ENCODE peak calls at places on chromosomes 3 and 15, in seven cellular contexts. H is GM10248, X is cardiac fibroblast, C is HepG2, F is AG10803, O is OCI-LY7, P is fibroblast of mammary gland. Q is an unnamed sample.

GRCh38 chr3:58575986-58576652 is 1.1 kb downstream of the FAM107A start:
- DNase-seq in H (no peak), X (no peak), C (no peak), F (no peak), O (no peak), P (no peak), Q (no peak)

GRCh38 chr3:22685598-22685997 is 517.5 kb upstream of the UBE2E2 start:
- DNase-seq in H (no peak), X (peak; percentile 15), C (peak; percentile 4), F (no peak), O (no peak), P (peak; percentile 12), Q (no peak)

GRCh38 chr3:22117751-22118346 is 366.8 kb upstream of the ZNF385D start:
- DNase-seq in H (no peak), X (peak; percentile 85), C (peak; percentile 34), F (peak; percentile 64), O (peak; percentile 38), P (peak; percentile 73), Q (no peak)

GRCh38 chr3:58205981-58206380 is 4.8 kb downstream of the DNASE1L3 start:
- DNase-seq in H (no peak), X (no peak), C (peak; percentile 58), F (no peak), O (no peak), P (no peak), Q (no peak)

GRCh38 chr3:64176461-64176996 is 48.7 kb downstream of the PRICKLE2 start:
- DNase-seq in H (no peak), X (peak; percentile 73), C (no peak), F (no peak), O (no peak), P (peak; percentile 40), Q (no peak)

GRCh38 chr3:9754678-9755077 is 4.9 kb downstream of the OGG1 start:
- DNase-seq in H (no peak), X (no peak), C (no peak), F (no peak), O (peak; percentile 21), P (no peak), Q (no peak)

GRCh38 chr15:60614862-60615771 is 136.2 kb upstream of the ICE2 start:
- DNase-seq in H (no peak), X (no peak), C (no peak), F (no peak), O (no peak), P (no peak), Q (no peak)

GRCh38 chr3:165883866-165884478 is 46.7 kb upstream of the BCHE start:
- DNase-seq in H (no peak), X (no peak), C (no peak), F (no peak), O (no peak), P (no peak), Q (no peak)

GRCh38 chr3:141412936-141413354 is 44.6 kb downstream of the ZBTB38 start:
- DNase-seq in H (no peak), X (peak; percentile 84), C (peak; percentile 93), F (peak; percentile 94), O (no peak), P (peak; percentile 85), Q (no peak)

GRCh38 chr3:60301142-60301541 is 950.1 kb downstream of the FHIT start:
- DNase-seq in H (no peak), X (peak; percentile 50), C (no peak), F (peak; percentile 83), O (no peak), P (peak; percentile 84), Q (no peak)

GRCh38 chr15:27545494-27546255 is 553.4 kb downstream of the OCA2 start:
- DNase-seq in H (no peak), X (no peak), C (no peak), F (no peak), O (no peak), P (no peak), Q (no peak)

GRCh38 chr3:39668420-39668819 is 141.0 kb upstream of the MYRIP start:
- DNase-seq in H (peak; percentile 29), X (peak; percentile 78), C (peak; percentile 38), F (peak; percentile 64), O (peak; percentile 40), P (peak; percentile 72), Q (peak; percentile 10)

GRCh38 chr3:189790658-189791057 is 159.5 kb downstream of the TP63 start:
- DNase-seq in H (no peak), X (no peak), C (no peak), F (no peak), O (no peak), P (no peak), Q (no peak)

GRCh38 chr15:53251998-53252397 is 461.9 kb upstream of the ONECUT1 start:
- DNase-seq in H (no peak), X (no peak), C (peak; percentile 23), F (no peak), O (no peak), P (no peak), Q (no peak)

GRCh38 chr15:69777356-69777755 is 320.4 kb downstream of the TLE3 start:
- DNase-seq in H (no peak), X (no peak), C (no peak), F (no peak), O (no peak), P (no peak), Q (no peak)

GRCh38 chr3:114319453-114319852 is 25.6 kb downstream of the TIGIT start:
- DNase-seq in H (no peak), X (peak; percentile 77), C (peak; percentile 54), F (peak; percentile 56), O (no peak), P (peak; percentile 73), Q (no peak)

GRCh38 chr3:150545419-150546225 is 674 bp downstream of the SERP1 start:
- DNase-seq in H (peak; percentile 43), X (no peak), C (peak; percentile 7), F (peak; percentile 20), O (peak; percentile 71), P (peak; percentile 19), Q (peak; percentile 63)

GRCh38 chr3:185981621-185982020 is 43.8 kb upstream of the TRA2B start:
- DNase-seq in H (no peak), X (peak; percentile 37), C (no peak), F (no peak), O (no peak), P (no peak), Q (no peak)

GRCh38 chr3:185739264-185739701 is 85.6 kb downstream of the IGF2BP2 start:
- DNase-seq in H (no peak), X (no peak), C (no peak), F (no peak), O (no peak), P (no peak), Q (no peak)

GRCh38 chr3:50204804-50205718 is at the start of gene SLC38A3:
- DNase-seq in H (no peak), X (no peak), C (no peak), F (no peak), O (no peak), P (no peak), Q (peak; percentile 16)

GRCh38 chr3:29420106-29420505 is 139.2 kb downstream of the RBMS3 start:
- DNase-seq in H (no peak), X (no peak), C (no peak), F (peak; percentile 56), O (no peak), P (peak; percentile 80), Q (no peak)

DNA sequence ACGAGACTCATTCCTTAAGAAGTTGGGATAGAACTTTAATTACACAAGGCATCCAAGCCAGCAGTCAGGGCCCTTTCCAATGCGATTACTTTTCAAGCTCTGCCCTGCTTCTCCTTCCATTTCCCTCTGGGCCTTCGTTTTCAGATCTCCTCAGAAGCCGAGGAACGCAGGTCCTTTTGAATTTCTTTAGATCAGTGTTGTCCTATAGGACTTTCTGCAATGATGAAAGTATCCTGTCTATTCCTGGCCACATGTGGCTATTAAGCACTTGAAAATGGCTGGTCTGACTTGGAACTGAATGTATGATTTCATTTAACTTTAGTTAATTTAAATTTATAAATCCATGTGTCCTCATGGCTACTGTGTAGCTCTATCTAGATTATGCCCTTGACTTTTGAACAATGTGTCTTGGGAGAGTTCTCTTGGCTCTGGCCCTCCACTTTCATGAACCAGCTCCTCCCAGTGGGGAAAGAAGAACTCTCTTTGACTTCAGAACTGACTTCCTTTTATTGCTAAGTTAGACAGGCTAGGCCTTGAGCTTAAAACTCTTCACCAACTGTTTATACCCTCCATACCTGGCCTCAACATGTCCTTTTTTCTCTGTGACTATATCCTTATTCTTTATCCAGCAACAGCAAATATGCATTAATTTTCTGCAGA is 22.7 kb downstream of the TGFBR2 start:
- DNase-seq in H (no peak), X (peak; percentile 65), C (no peak), F (no peak), O (peak; percentile 75), P (no peak), Q (no peak)
- TF ChIP-seq CTCF in H (peak; percentile 18), X (no peak), C (peak; percentile 20), F (no peak), O (peak; percentile 81), P (peak; percentile 26), Q (no peak)

DNA sequence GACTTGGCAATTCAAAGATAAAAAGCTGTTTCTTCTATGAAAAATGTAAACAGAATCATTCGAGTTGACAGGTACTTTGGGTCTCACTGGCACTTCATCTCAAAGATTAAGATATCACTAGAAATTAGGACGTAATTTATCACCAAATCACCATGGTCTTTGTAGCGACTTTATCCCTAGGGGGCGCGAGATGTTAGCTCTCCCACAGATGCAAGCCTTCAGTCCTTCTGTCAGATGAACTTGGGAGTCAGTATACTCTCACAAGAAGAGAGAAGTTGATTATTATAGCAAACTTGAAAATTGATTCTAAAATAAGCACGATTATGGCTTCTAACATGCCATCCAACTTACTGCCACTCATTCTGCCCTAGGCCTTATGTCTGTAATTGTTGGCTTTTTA is 150.3 kb downstream of the ALCAM start:
- DNase-seq in H (no peak), X (peak; percentile 53), C (no peak), F (no peak), O (no peak), P (no peak), Q (no peak)
- TF ChIP-seq CTCF in H (no peak), X (peak; percentile 39), C (no peak), F (no peak), O (no peak), P (no peak), Q (no peak)

DNA sequence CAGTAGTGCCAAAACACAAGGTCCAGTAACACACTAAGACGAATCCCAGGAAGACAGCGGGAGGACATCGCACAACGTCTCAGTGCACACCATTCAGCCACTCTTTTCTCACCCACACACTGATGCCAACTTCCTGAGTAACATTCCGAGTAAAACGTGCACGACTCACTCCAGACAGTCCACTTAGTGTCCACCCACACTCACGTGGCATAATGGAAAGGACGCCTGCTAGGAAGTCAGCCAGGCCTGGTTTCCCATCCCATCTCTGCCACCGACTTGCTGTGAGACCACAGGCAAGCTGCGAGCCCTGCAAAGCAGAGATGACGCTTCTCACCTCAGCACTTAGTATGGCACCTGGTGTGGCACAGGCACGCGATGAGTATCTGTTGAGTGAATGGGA is 36.8 kb upstream of the VGLL4 start:
- DNase-seq in H (no peak), X (no peak), C (no peak), F (no peak), O (no peak), P (no peak), Q (no peak)
- TF ChIP-seq CTCF in H (no peak), X (no peak), C (no peak), F (no peak), O (no peak), P (no peak), Q (no peak)

GRCh38 chr3:31688847-31689246 is 156.1 kb downstream of the STT3B start:
- DNase-seq in H (no peak), X (no peak), C (no peak), F (no peak), O (no peak), P (no peak), Q (no peak)

GRCh38 chr3:31692714-31693113 is 160.0 kb downstream of the STT3B start:
- DNase-seq in H (no peak), X (no peak), C (no peak), F (no peak), O (no peak), P (no peak), Q (peak; percentile 4)

GRCh38 chr3:31687020-31687802 is 154.5 kb downstream of the STT3B start:
- DNase-seq in H (no peak), X (no peak), C (peak; percentile 59), F (no peak), O (no peak), P (no peak), Q (no peak)
- TF ChIP-seq CTCF in H (no peak), X (no peak), C (peak; percentile 39), F (no peak), O (peak; percentile 74), P (no peak), Q (no peak)